ENCODE peak calls at places on chromosomes 4 and X, in five cellular contexts. H is T47D; B is NCI-H1092; Y is stimulated activated CD4-positive, alpha-beta T cell treated with anti-CD3 and anti-CD28 coated beads, Interleukin-15, amount 100 ng/mL, for 1 hour; A is upper lobe of right lung. G is an unnamed sample.

GRCh38 chr4:26088433-26088928 is 174.5 kb downstream of the SMIM20 start:
- DNase-seq in H (no peak), B (no peak), Y (no peak), A (no peak), G (no peak)

GRCh38 chr4:184750926-184751584 is 17.2 kb upstream of the CENPU start:
- DNase-seq in H (no peak), B (no peak), Y (no peak), A (no peak), G (no peak)

GRCh38 chrX:154458954-154459829 is 1.1 kb downstream of the PLXNA3 start:
- DNase-seq in H (peak; percentile 49), B (peak; percentile 32), Y (no peak), A (no peak), G (no peak)

GRCh38 chrX:37802028-37802427 is 22.2 kb downstream of the CYBB start:
- DNase-seq in H (no peak), B (no peak), Y (no peak), A (no peak), G (no peak)

GRCh38 chr4:126977306-126977705 is 655.5 kb upstream of the INTU start:
- DNase-seq in H (no peak), B (no peak), Y (no peak), A (no peak), G (no peak)

GRCh38 chrX:22627576-22627975 is 354.9 kb downstream of the CBLL2 start:
- DNase-seq in H (no peak), B (no peak), Y (no peak), A (no peak), G (no peak)

GRCh38 chr4:139761461-139761860 is 95.8 kb downstream of the MGST2 start:
- DNase-seq in H (peak; percentile 30), B (no peak), Y (no peak), A (no peak), G (no peak)

GRCh38 chr4:26726655-26727387 is 133.8 kb upstream of the STIM2 start:
- DNase-seq in H (no peak), B (no peak), Y (no peak), A (no peak), G (no peak)